ENCODE peak calls at places on chromosomes 3 and 15, in six cellular contexts. D, A, L, J, P and G are unnamed samples.

GRCh38 chr3:68176600-68176999 is 522.2 kb upstream of the SUCLG2 start:
- DNase-seq in J (no peak), P (no peak), L (no peak), D (no peak), A (no peak), G (no peak)

GRCh38 chr15:70493376-70493775 is 270.0 kb downstream of the UACA start:
- DNase-seq in L (no peak), J (no peak), D (no peak), P (no peak), A (no peak), G (no peak)

GRCh38 chr15:100759698-100760356 is 119.8 kb upstream of the ALDH1A3 start:
- DNase-seq in J (peak; percentile 22), D (peak; percentile 4), P (no peak), A (peak; percentile 62), L (no peak), G (no peak)

GRCh38 chr3:146326875-146327543 is 76.1 kb upstream of the PLSCR4 start:
- DNase-seq in J (peak; percentile 46), D (peak; percentile 8), L (no peak), A (peak; percentile 1), P (no peak), G (no peak)

GRCh38 chr3:57157666-57158065 is 7.5 kb downstream of the IL17RD start:
- DNase-seq in J (no peak), L (no peak), A (no peak), D (no peak), P (no peak), G (no peak)

GRCh38 chr15:89836255-89837133 is 21.8 kb upstream of the ANPEP start:
- DNase-seq in L (no peak), J (no peak), A (no peak), P (no peak), D (no peak), G (no peak)

GRCh38 chr3:67245545-67245944 is 247.4 kb downstream of the KBTBD8 start:
- DNase-seq in D (no peak), A (no peak), J (no peak), P (no peak), L (no peak), G (no peak)

GRCh38 chr3:67646586-67647234 is 7.7 kb downstream of the SUCLG2 start:
- DNase-seq in D (no peak), P (no peak), A (no peak), J (no peak), L (no peak), G (no peak)

GRCh38 chr15:98647774-98648653 is at the start of gene IGF1R:
- DNase-seq in A (peak; percentile 94), D (peak; percentile 91), J (peak; percentile 80), L (no peak), P (peak; percentile 89), G (peak; percentile 81)

GRCh38 chr15:98649621-98649995 is 1.3 kb downstream of the IGF1R start:
- DNase-seq in L (no peak), J (no peak), D (no peak), A (peak; percentile 57), P (no peak), G (peak; percentile 29)

GRCh38 chr15:98649996-98650870 is 1.9 kb downstream of the IGF1R start:
- DNase-seq in J (peak; percentile 48), D (no peak), A (peak; percentile 56), L (no peak), P (no peak), G (no peak)

GRCh38 chr15:98647026-98647773 is 1.1 kb upstream of the IGF1R start:
- DNase-seq in L (no peak), A (peak; percentile 87), J (peak; percentile 51), P (peak; percentile 90), D (peak; percentile 67), G (peak; percentile 67)

DNA sequence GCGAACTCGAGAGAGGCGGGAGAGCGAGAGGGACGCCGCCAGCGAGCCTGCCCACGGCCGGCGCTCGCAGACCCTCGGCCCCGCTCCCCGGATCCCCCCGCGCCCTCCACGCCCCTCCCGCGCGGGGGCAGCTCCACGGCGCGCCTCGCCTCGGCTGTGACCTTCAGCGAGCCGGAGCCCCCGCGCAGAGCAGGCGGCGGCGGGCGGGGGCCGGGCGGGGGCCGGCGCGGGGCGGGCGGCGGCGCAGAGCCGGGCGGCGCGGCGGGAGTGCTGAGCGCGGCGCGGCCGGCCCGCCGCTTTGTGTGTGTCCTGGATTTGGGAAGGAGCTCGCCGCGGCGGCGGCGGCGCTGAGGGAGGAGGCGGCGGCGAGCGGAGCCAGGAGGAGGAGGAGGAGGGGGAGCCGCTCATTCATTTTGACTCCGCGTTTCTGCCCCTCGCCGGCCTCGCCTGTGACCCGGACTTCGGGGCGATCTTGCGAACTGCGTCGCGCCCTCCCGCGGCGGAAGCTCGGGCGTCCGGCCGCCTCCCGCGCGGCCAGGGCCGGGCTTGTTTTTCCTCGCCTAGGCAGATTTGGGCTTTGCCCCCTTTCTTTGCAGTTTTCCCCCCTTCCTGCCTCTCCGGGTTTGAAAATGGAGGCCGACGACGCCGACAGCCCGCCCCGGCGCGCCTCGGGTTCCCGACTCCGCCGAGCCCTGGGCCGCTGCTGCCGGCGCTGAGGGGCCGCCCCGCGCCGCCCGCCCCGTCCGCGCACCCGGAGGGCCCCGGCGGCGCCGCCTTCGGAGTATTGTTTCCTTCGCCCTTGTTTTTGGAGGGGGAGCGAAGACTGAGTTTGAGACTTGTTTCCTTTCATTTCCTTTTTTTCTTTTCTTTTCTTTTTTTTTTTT is 557 bp downstream of the IGF1R start:
- DNase-seq in P (no peak), A (peak; percentile 70), D (peak; percentile 57), J (no peak), L (no peak), G (no peak)
- TF ChIP-seq CTCF in P (no peak), A (peak; percentile 15), D (no peak), J (peak; percentile 25), L (no peak), G (no peak)

DNA sequence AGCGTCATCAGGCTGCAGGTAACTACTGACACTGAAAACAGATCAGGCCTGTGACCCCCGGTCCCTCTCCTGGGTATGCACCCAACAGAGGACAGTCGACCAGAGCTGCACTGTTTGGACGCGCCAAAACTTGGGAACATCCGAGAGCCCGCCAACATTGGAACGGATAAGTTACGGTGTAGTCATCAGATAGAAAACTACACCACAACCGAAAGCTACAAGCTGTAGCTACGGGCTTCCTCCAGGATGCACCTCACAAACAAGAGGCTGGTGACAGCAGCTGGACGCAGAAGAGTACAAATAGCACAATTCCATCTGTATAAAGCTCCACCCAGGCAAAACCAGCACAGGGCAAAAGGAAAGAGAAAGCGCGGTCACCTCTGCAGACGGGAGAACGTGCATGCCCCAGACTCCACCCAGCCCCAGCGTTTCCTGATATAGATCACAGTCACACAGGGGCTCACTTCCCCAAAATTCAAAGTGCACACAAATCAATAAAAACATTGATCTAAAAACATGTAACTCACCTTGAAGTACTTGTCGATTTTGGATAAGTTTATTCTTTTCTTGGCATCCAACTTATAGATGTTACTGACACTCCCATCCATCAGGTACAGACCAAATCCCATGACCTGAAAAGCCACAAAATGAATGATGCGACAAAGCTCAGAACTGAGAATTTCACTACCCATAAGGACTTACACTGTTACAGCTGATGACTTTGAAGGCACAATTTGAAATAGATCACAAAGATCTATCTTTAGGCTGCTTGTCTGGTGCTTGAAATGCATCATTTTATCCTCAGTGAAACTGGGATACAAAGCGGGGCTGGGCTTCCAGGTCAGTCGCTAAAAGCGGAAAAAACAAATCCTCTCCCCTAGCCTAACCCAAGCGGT is 43.3 kb downstream of the CYFIP1 start:
- DNase-seq in L (peak; percentile 44), D (no peak), J (no peak), P (no peak), A (no peak), G (no peak)
- TF ChIP-seq GABPA in L (no peak), D (no peak), J (no peak), P (no peak), A (no peak), G (no peak)

GRCh38 chr3:197023241-197023997 is 6.2 kb downstream of the MELTF start:
- DNase-seq in P (no peak), A (peak; percentile 51), L (peak; percentile 76), J (no peak), D (no peak), G (no peak)
- H3K4me3 ChIP-seq in P (no peak overlapping the region), A (no peak overlapping the region), L (peak overlapping the region; percentile 24), J (no peak overlapping the region), D (no peak overlapping the region), G (no peak overlapping the region)

GRCh38 chr3:126124148-126124868 is 40.4 kb upstream of the SLC41A3 start:
- DNase-seq in A (peak; percentile 83), J (no peak), P (peak; percentile 69), D (no peak), L (no peak), G (no peak)
- TF ChIP-seq CTCF in A (no peak), J (no peak), P (peak; percentile 10), D (no peak), L (no peak), G (no peak)

GRCh38 chr3:153050978-153051377 is 111.0 kb upstream of the RAP2B start:
- DNase-seq in J (no peak), A (no peak), D (peak; percentile 53), P (no peak), L (no peak), G (no peak)

GRCh38 chr3:153051427-153052095 is 110.5 kb upstream of the RAP2B start:
- DNase-seq in L (no peak), P (no peak), D (peak; percentile 87), J (peak; percentile 31), A (no peak), G (no peak)

GRCh38 chr3:153055217-153055616 is 106.8 kb upstream of the RAP2B start:
- DNase-seq in P (no peak), L (no peak), A (no peak), J (no peak), D (no peak), G (no peak)

GRCh38 chr3:153055779-153056178 is 106.2 kb upstream of the RAP2B start:
- DNase-seq in D (no peak), J (no peak), P (no peak), A (no peak), L (no peak), G (no peak)

DNA sequence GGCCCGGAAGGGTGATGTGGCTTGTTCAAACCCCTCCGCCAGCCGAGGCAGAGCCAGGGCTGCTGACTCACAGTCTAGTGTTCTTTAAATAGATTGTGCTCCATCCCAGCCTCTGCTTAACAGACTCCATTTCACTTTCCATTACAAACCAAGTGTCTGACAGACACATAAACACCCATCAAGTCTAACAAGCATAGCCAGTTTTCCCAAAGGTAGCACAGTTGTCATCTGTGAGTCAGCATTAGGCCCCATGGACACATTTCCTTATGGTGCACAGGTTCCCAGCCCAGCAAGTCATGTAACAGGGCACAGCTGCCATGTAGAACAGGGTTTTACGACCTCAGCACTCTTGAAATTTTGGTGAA is 109.9 kb upstream of the RAP2B start:
- DNase-seq in A (no peak), J (peak; percentile 6), P (no peak), D (peak; percentile 91), L (no peak), G (no peak)
- TF ChIP-seq GABPA in A (no peak), J (no peak), P (no peak), D (peak; percentile 51), L (no peak), G (no peak)

GRCh38 chr3:112362221-112362620 is 29.3 kb downstream of the CD200 start:
- DNase-seq in J (no peak), D (no peak), L (no peak), P (no peak), A (no peak), G (no peak)

GRCh38 chr3:112360574-112360973 is 27.6 kb downstream of the CD200 start:
- DNase-seq in A (no peak), D (no peak), P (no peak), J (no peak), L (no peak), G (no peak)

GRCh38 chr3:112354642-112355333 is 21.8 kb downstream of the CD200 start:
- DNase-seq in L (no peak), P (no peak), A (no peak), J (no peak), D (no peak), G (no peak)

GRCh38 chr3:112358311-112358780 is 25.4 kb downstream of the CD200 start:
- DNase-seq in P (no peak), D (no peak), L (no peak), A (no peak), J (no peak), G (no peak)

GRCh38 chr3:112357888-112358287 is 24.9 kb downstream of the CD200 start:
- DNase-seq in J (no peak), A (no peak), L (no peak), P (no peak), D (no peak), G (no peak)
- H3K4me3 ChIP-seq in J (no peak overlapping the region), A (no peak overlapping the region), L (peak overlapping the region; percentile 34), P (no peak overlapping the region), D (no peak overlapping the region), G (no peak overlapping the region)